ENCODE peak calls at places on chromosomes 6 and 20, in nine cellular contexts. A is foreskin fibroblast, E is body of pancreas, L is BJ, S is HCT116, U is mucosa of descending colon, W is fibroblast of the aortic adventitia, T is cardiac fibroblast, O is astrocyte of the spinal cord. D is an unnamed sample.

GRCh38 chr6:169990095-169991030 is 238.9 kb downstream of the ERMARD start:
- DNase-seq in A (no peak), S (no peak), T (no peak), U (peak), L (no peak), O (no peak), E (no peak), W (no peak), D (no peak)

GRCh38 chr6:153150767-153151440 is 19.8 kb upstream of the RGS17 start:
- DNase-seq in U (no peak), T (no peak), S (no peak), O (no peak), W (no peak), A (peak), L (no peak), E (no peak), D (no peak)

GRCh38 chr6:39800388-39801032 is 8.3 kb downstream of the DAAM2 start:
- DNase-seq in T (no peak), W (no peak), A (no peak), U (no peak), O (no peak), S (no peak), L (no peak), E (no peak), D (no peak)

GRCh38 chr20:6886065-6886729 is 118.7 kb downstream of the BMP2 start:
- DNase-seq in O (peak), L (no peak), W (no peak), T (no peak), E (no peak), A (no peak), U (no peak), S (no peak), D (peak)

GRCh38 chr6:28345201-28345600 is 4.5 kb upstream of the ZKSCAN3 start:
- DNase-seq in A (no peak), W (no peak), U (no peak), L (no peak), O (no peak), T (no peak), E (no peak), S (no peak), D (no peak)

GRCh38 chr20:51022803-51023616 is at the start of gene KCNG1:
- DNase-seq in L (no peak), T (peak), A (peak), S (peak), E (peak), O (peak), W (peak), U (peak), D (peak)

GRCh38 chr6:142902636-142903053 is 42.3 kb downstream of the HIVEP2 start:
- DNase-seq in E (peak), L (peak), S (peak), W (peak), A (peak), O (peak), T (peak), U (peak), D (peak)

GRCh38 chr20:39691151-39691862 is 729.2 kb downstream of the DHX35 start:
- DNase-seq in O (no peak), S (no peak), A (peak), T (no peak), U (no peak), W (no peak), L (no peak), E (no peak), D (no peak)

GRCh38 chr6:162849269-162849668 is 121.5 kb downstream of the PACRG start:
- DNase-seq in T (no peak), O (no peak), A (peak), U (no peak), W (no peak), E (no peak), S (no peak), L (no peak), D (no peak)

GRCh38 chr6:107124934-107125348 is 9.6 kb upstream of the BEND3 start:
- DNase-seq in O (no peak), A (no peak), L (no peak), E (no peak), T (no peak), W (no peak), U (no peak), S (no peak), D (no peak)

GRCh38 chr6:26295691-26296555 is 69.1 kb upstream of the BTN3A2 start:
- DNase-seq in O (peak), W (peak), E (no peak), L (no peak), S (peak), T (peak), U (no peak), A (peak), D (peak)

GRCh38 chr20:48761023-48761785 is 66.6 kb downstream of the PREX1 start:
- DNase-seq in E (no peak), L (no peak), A (no peak), S (no peak), U (peak), T (no peak), W (no peak), O (no peak), D (no peak)

GRCh38 chr6:128723667-128724066 is 159.3 kb upstream of the LAMA2 start:
- DNase-seq in E (no peak), S (no peak), L (no peak), A (peak), O (peak), W (no peak), T (no peak), U (no peak), D (no peak)
- H3K4me3 ChIP-seq in E (no peak), S (no peak), L (no peak), A (no peak), O (no peak), W (no peak), T (no peak), U (no peak), D (no peak)

GRCh38 chr6:159761135-159761872 is 541 bp upstream of the ACAT2 start:
- DNase-seq in O (peak), E (peak), S (no peak), T (peak), W (peak), L (no peak), U (peak), A (peak), D (no peak)

GRCh38 chr6:159759645-159760044 is 2.2 kb upstream of the ACAT2 start:
- DNase-seq in U (no peak), L (no peak), O (no peak), A (peak), T (no peak), W (no peak), S (no peak), E (no peak), D (no peak)

GRCh38 chr6:159760602-159761057 is 1.2 kb upstream of the ACAT2 start:
- DNase-seq in S (no peak), U (no peak), E (no peak), W (peak), O (peak), L (no peak), A (peak), T (peak), D (peak)

GRCh38 chr6:159756508-159756907 is 5.3 kb upstream of the ACAT2 start:
- DNase-seq in E (no peak), L (no peak), U (no peak), W (no peak), O (no peak), T (no peak), A (no peak), S (no peak), D (no peak)

GRCh38 chr6:159758031-159759001 is 3.5 kb upstream of the ACAT2 start:
- DNase-seq in T (peak), L (no peak), O (peak), U (no peak), E (no peak), A (peak), W (peak), S (peak), D (no peak)
- TF ChIP-seq CTCF in T (peak), L (peak), O (peak), U (no peak), E (no peak), A (peak), W (no peak), S (no peak), D (peak)

GRCh38 chr20:8020314-8021079 is 936 bp upstream of the TMX4 start:
- DNase-seq in T (no peak), A (peak), O (peak), S (no peak), U (no peak), L (no peak), W (no peak), E (no peak), D (peak)
- H3K4me3 ChIP-seq in T (no peak), A (peak), O (no peak), S (no peak), U (no peak), L (no peak), W (no peak), E (no peak), D (peak)

GRCh38 chr20:1474817-1475603 is 8.4 kb upstream of the NSFL1C start:
- DNase-seq in T (no peak), E (no peak), W (no peak), A (peak), U (no peak), L (no peak), S (no peak), O (no peak), D (no peak)
- TF ChIP-seq CTCF in T (peak), E (no peak), W (no peak), A (no peak), U (no peak), L (no peak), S (peak), O (peak), D (no peak)

DNA sequence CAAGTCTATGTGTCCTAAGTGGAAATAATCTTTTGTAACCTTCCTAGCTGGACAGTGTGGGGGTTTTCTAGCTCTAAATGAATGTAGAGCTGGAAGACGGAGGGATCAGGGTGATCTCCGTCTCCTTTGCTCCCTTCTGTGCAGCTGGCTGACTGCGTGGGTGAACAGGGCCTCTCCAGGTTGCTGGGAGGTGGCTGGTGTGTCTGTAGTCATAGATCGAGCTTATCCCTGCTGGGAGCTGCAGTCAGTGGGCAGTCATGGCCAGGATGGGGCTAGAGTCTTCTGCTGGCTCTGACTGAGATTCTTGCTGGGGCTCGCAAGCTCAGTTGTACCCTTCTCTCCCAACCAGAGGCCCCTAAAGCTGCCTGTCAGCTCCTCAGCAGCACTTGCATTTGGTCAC is 6.4 kb downstream of the SEC23B start:
- DNase-seq in U (no peak), E (no peak), W (no peak), A (no peak), O (no peak), T (no peak), L (no peak), S (no peak), D (no peak)
- H3K4me3 ChIP-seq in U (no peak), E (no peak), W (no peak), A (no peak), O (no peak), T (no peak), L (no peak), S (no peak), D (no peak)